ENCODE peak calls at places on chromosome 22, in six cellular contexts. One of them, this sample, is unnamed.
A peak's percentile ranks its signal among the peaks of the same experiment; 100 is the strongest.

GRCh38 chr22:43449205-43449830 is 37.5 kb downstream of the MPPED1 start:
- DNase-seq in activated T-cell treated with anti-CD3 and anti-CD28 coated beads for 1 hour: no peak
- DNase-seq in activated CD8-positive, alpha-beta memory T cell treated with anti-CD3 and anti-CD28 coated beads, Interleukin-2, amount 50 U/mL, for 48 hours: no peak
- DNase-seq in stimulated activated CD4-positive, alpha-beta T cell treated with anti-CD3 and anti-CD28 coated beads, Interleukin-2, amount 100 ng/mL, for 48 hours: no peak
- DNase-seq in T follicular helper cell: no peak
- DNase-seq in GM04503: no peak
- DNase-seq in this sample: peak; percentile 7

GRCh38 chr22:22156716-22157499 is 87.7 kb upstream of the VPREB1 start:
- DNase-seq in activated CD8-positive, alpha-beta memory T cell treated with anti-CD3 and anti-CD28 coated beads, Interleukin-2, amount 50 U/mL, for 48 hours: peak; percentile 74
- DNase-seq in T follicular helper cell: peak; percentile 39
- DNase-seq in stimulated activated CD4-positive, alpha-beta T cell treated with anti-CD3 and anti-CD28 coated beads, Interleukin-2, amount 100 ng/mL, for 48 hours: peak; percentile 65
- DNase-seq in activated T-cell treated with anti-CD3 and anti-CD28 coated beads for 1 hour: peak; percentile 37
- DNase-seq in GM04503: peak; percentile 6
- DNase-seq in this sample: peak; percentile 69

GRCh38 chr22:19178065-19178658 is 374 bp downstream of the SLC25A1 start:
- DNase-seq in activated T-cell treated with anti-CD3 and anti-CD28 coated beads for 1 hour: peak; percentile 37
- DNase-seq in GM04503: no peak
- DNase-seq in T follicular helper cell: peak; percentile 49
- DNase-seq in stimulated activated CD4-positive, alpha-beta T cell treated with anti-CD3 and anti-CD28 coated beads, Interleukin-2, amount 100 ng/mL, for 48 hours: no peak
- DNase-seq in activated CD8-positive, alpha-beta memory T cell treated with anti-CD3 and anti-CD28 coated beads, Interleukin-2, amount 50 U/mL, for 48 hours: no peak
- DNase-seq in this sample: peak; percentile 73

GRCh38 chr22:27994481-27995331 is 75.7 kb upstream of the PITPNB start:
- DNase-seq in T follicular helper cell: no peak
- DNase-seq in stimulated activated CD4-positive, alpha-beta T cell treated with anti-CD3 and anti-CD28 coated beads, Interleukin-2, amount 100 ng/mL, for 48 hours: no peak
- DNase-seq in activated CD8-positive, alpha-beta memory T cell treated with anti-CD3 and anti-CD28 coated beads, Interleukin-2, amount 50 U/mL, for 48 hours: no peak
- DNase-seq in activated T-cell treated with anti-CD3 and anti-CD28 coated beads for 1 hour: no peak
- DNase-seq in GM04503: no peak
- DNase-seq in this sample: no peak

GRCh38 chr22:45696227-45696626 is 24.6 kb downstream of the ATXN10 start:
- DNase-seq in activated T-cell treated with anti-CD3 and anti-CD28 coated beads for 1 hour: no peak
- DNase-seq in stimulated activated CD4-positive, alpha-beta T cell treated with anti-CD3 and anti-CD28 coated beads, Interleukin-2, amount 100 ng/mL, for 48 hours: no peak
- DNase-seq in T follicular helper cell: no peak
- DNase-seq in activated CD8-positive, alpha-beta memory T cell treated with anti-CD3 and anti-CD28 coated beads, Interleukin-2, amount 50 U/mL, for 48 hours: no peak
- DNase-seq in GM04503: no peak
- DNase-seq in this sample: no peak

GRCh38 chr22:40193429-40194421 is 16.0 kb downstream of the TNRC6B start:
- DNase-seq in activated CD8-positive, alpha-beta memory T cell treated with anti-CD3 and anti-CD28 coated beads, Interleukin-2, amount 50 U/mL, for 48 hours: peak; percentile 44
- DNase-seq in activated T-cell treated with anti-CD3 and anti-CD28 coated beads for 1 hour: no peak
- DNase-seq in T follicular helper cell: no peak
- DNase-seq in stimulated activated CD4-positive, alpha-beta T cell treated with anti-CD3 and anti-CD28 coated beads, Interleukin-2, amount 100 ng/mL, for 48 hours: no peak
- DNase-seq in GM04503: no peak
- DNase-seq in this sample: peak; percentile 63

GRCh38 chr22:48504519-48505140 is 1323.0 kb downstream of the BRD1 start:
- DNase-seq in T follicular helper cell: no peak
- DNase-seq in activated T-cell treated with anti-CD3 and anti-CD28 coated beads for 1 hour: no peak
- DNase-seq in activated CD8-positive, alpha-beta memory T cell treated with anti-CD3 and anti-CD28 coated beads, Interleukin-2, amount 50 U/mL, for 48 hours: no peak
- DNase-seq in GM04503: no peak
- DNase-seq in stimulated activated CD4-positive, alpha-beta T cell treated with anti-CD3 and anti-CD28 coated beads, Interleukin-2, amount 100 ng/mL, for 48 hours: no peak
- DNase-seq in this sample: no peak

GRCh38 chr22:41557401-41558240 is 3.2 kb upstream of the CSDC2 start:
- DNase-seq in GM04503: no peak
- DNase-seq in activated CD8-positive, alpha-beta memory T cell treated with anti-CD3 and anti-CD28 coated beads, Interleukin-2, amount 50 U/mL, for 48 hours: no peak
- DNase-seq in T follicular helper cell: no peak
- DNase-seq in activated T-cell treated with anti-CD3 and anti-CD28 coated beads for 1 hour: no peak
- DNase-seq in stimulated activated CD4-positive, alpha-beta T cell treated with anti-CD3 and anti-CD28 coated beads, Interleukin-2, amount 100 ng/mL, for 48 hours: peak; percentile 7
- DNase-seq in this sample: no peak

GRCh38 chr22:31504282-31504681 is 7.9 kb downstream of the SFI1 start:
- DNase-seq in GM04503: no peak
- DNase-seq in activated T-cell treated with anti-CD3 and anti-CD28 coated beads for 1 hour: no peak
- DNase-seq in activated CD8-positive, alpha-beta memory T cell treated with anti-CD3 and anti-CD28 coated beads, Interleukin-2, amount 50 U/mL, for 48 hours: no peak
- DNase-seq in stimulated activated CD4-positive, alpha-beta T cell treated with anti-CD3 and anti-CD28 coated beads, Interleukin-2, amount 100 ng/mL, for 48 hours: no peak
- DNase-seq in T follicular helper cell: no peak
- DNase-seq in this sample: no peak

GRCh38 chr22:38240734-38241252 is 32.0 kb downstream of the TMEM184B start:
- DNase-seq in GM04503: peak; percentile 65
- DNase-seq in stimulated activated CD4-positive, alpha-beta T cell treated with anti-CD3 and anti-CD28 coated beads, Interleukin-2, amount 100 ng/mL, for 48 hours: no peak
- DNase-seq in T follicular helper cell: no peak
- DNase-seq in activated T-cell treated with anti-CD3 and anti-CD28 coated beads for 1 hour: no peak
- DNase-seq in activated CD8-positive, alpha-beta memory T cell treated with anti-CD3 and anti-CD28 coated beads, Interleukin-2, amount 50 U/mL, for 48 hours: no peak
- DNase-seq in this sample: peak; percentile 72

GRCh38 chr22:21816787-21817496 is 50.5 kb downstream of the MAPK1 start:
- DNase-seq in activated T-cell treated with anti-CD3 and anti-CD28 coated beads for 1 hour: no peak
- DNase-seq in activated CD8-positive, alpha-beta memory T cell treated with anti-CD3 and anti-CD28 coated beads, Interleukin-2, amount 50 U/mL, for 48 hours: no peak
- DNase-seq in T follicular helper cell: peak; percentile 14
- DNase-seq in stimulated activated CD4-positive, alpha-beta T cell treated with anti-CD3 and anti-CD28 coated beads, Interleukin-2, amount 100 ng/mL, for 48 hours: no peak
- DNase-seq in GM04503: peak; percentile 87
- DNase-seq in this sample: no peak

This sample was measured in H1.